ENCODE peak calls at places on chromosomes 11 and 22, in eight cellular contexts. V is stomach, A is GM12878, O is transverse colon, J is spleen, W is GM23338, T is K562, I is SK-N-SH. L is an unnamed sample.
A peak's percentile ranks its signal among the peaks of the same experiment; 100 is the strongest.

GRCh38 chr11:118511576-118511975 is 15.7 kb upstream of the TTC36 start:
- DNase-seq in V (no peak), A (no peak), O (no peak), J (no peak), W (peak; percentile 14), T (no peak), I (no peak), L (no peak)

GRCh38 chr11:61754534-61755482 is 2.4 kb downstream of the MYRF start:
- DNase-seq in V (peak; percentile 71), A (no peak), O (no peak), J (no peak), W (no peak), T (peak; percentile 77), I (no peak), L (peak; percentile 32)

GRCh38 chr11:116276051-116277044 is 496.4 kb downstream of the BUD13 start:
- DNase-seq in V (peak; percentile 82), A (no peak), O (peak; percentile 86), J (peak; percentile 91), W (peak; percentile 94), T (peak; percentile 86), I (peak; percentile 83), L (peak; percentile 77)

GRCh38 chr11:83521647-83522596 is 235.8 kb upstream of the CCDC90B start:
- DNase-seq in V (no peak), A (no peak), O (no peak), J (no peak), W (peak; percentile 76), T (no peak), I (peak; percentile 51), L (no peak)

GRCh38 chr11:62553839-62554361 is 7.3 kb upstream of the AHNAK start:
- DNase-seq in V (no peak), A (no peak), O (peak; percentile 62), J (no peak), W (no peak), T (no peak), I (no peak), L (no peak)

GRCh38 chr11:43278302-43278956 is 33.4 kb upstream of the API5 start:
- DNase-seq in V (no peak), A (no peak), O (no peak), J (no peak), W (peak; percentile 74), T (no peak), I (peak; percentile 59), L (no peak)

GRCh38 chr22:20433686-20434241 is 3.9 kb downstream of the SCARF2 start:
- DNase-seq in V (no peak), A (no peak), O (no peak), J (peak; percentile 32), W (no peak), T (no peak), I (peak; percentile 11), L (no peak)

GRCh38 chr11:107988397-107989158 is 20.1 kb upstream of the CUL5 start:
- DNase-seq in V (no peak), A (peak; percentile 25), O (no peak), J (no peak), W (no peak), T (no peak), I (no peak), L (peak; percentile 28)

GRCh38 chr11:76910620-76911414 is 50.1 kb downstream of the ACER3 start:
- DNase-seq in V (no peak), A (no peak), O (no peak), J (no peak), W (peak; percentile 79), T (no peak), I (no peak), L (no peak)

GRCh38 chr22:42902875-42903510 is 45.9 kb upstream of the ARFGAP3 start:
- DNase-seq in V (no peak), A (no peak), O (peak; percentile 38), J (no peak), W (peak; percentile 50), T (no peak), I (no peak), L (no peak)

GRCh38 chr22:20552450-20552894 is 45.1 kb downstream of the MED15 start:
- DNase-seq in V (peak; percentile 52), A (no peak), O (peak; percentile 52), J (peak; percentile 74), W (no peak), T (no peak), I (no peak), L (no peak)

GRCh38 chr11:110081462-110082233 is 11.5 kb upstream of the ZC3H12C start:
- DNase-seq in V (no peak), A (no peak), O (no peak), J (no peak), W (no peak), T (no peak), I (no peak), L (no peak)

GRCh38 chr22:20009018-20009482 is 7.6 kb downstream of the ARVCF start:
- DNase-seq in V (no peak), A (no peak), O (no peak), J (peak; percentile 85), W (no peak), T (no peak), I (peak; percentile 53), L (no peak)

GRCh38 chr11:128879817-128880216 is 11.3 kb upstream of the KCNJ5 start:
- DNase-seq in V (no peak), A (no peak), O (no peak), J (no peak), W (peak; percentile 25), T (no peak), I (no peak), L (no peak)

GRCh38 chr11:65185869-65186341 is 4.2 kb downstream of the CAPN1 start:
- DNase-seq in V (no peak), A (no peak), O (no peak), J (no peak), W (peak; percentile 54), T (no peak), I (no peak), L (no peak)

GRCh38 chr11:3127706-3128355 is 37.3 kb downstream of the OSBPL5 start:
- DNase-seq in V (no peak), A (no peak), O (no peak), J (peak; percentile 50), W (no peak), T (no peak), I (no peak), L (no peak)

GRCh38 chr22:37377927-37378326 is 49.4 kb downstream of the ELFN2 start:
- DNase-seq in V (no peak), A (no peak), O (no peak), J (no peak), W (no peak), T (no peak), I (no peak), L (no peak)

GRCh38 chr11:100830295-100830694 is 143.2 kb downstream of the ARHGAP42 start:
- DNase-seq in V (peak; percentile 41), A (no peak), O (no peak), J (no peak), W (no peak), T (no peak), I (no peak), L (peak; percentile 32)

GRCh38 chr11:33291004-33291777 is 34.0 kb downstream of the HIPK3 start:
- DNase-seq in V (no peak), A (peak; percentile 64), O (no peak), J (no peak), W (no peak), T (no peak), I (peak; percentile 13), L (no peak)
- TF ChIP-seq POLR2AphosphoS5 in V (peak; percentile 76), A (no peak), O (peak; percentile 97), J (no peak), W (no peak), T (no peak), I (no peak), L (no peak)

GRCh38 chr11:111607751-111608150 is 5.5 kb downstream of the SIK2 start:
- DNase-seq in V (no peak), A (no peak), O (no peak), J (no peak), W (no peak), T (no peak), I (no peak), L (no peak)
- H3K4me1 ChIP-seq in V (peaks cover 69% of the 10 kb centered on the region), A (peaks cover 6% of the 10 kb centered on the region), O (peaks cover 40% of the 10 kb centered on the region), J (peaks cover 33% of the 10 kb centered on the region), W (peaks cover 15% of the 10 kb centered on the region), T (peaks cover 5% of the 10 kb centered on the region), I (peaks cover 7% of the 10 kb centered on the region), L (peaks cover 55% of the 10 kb centered on the region)

DNA sequence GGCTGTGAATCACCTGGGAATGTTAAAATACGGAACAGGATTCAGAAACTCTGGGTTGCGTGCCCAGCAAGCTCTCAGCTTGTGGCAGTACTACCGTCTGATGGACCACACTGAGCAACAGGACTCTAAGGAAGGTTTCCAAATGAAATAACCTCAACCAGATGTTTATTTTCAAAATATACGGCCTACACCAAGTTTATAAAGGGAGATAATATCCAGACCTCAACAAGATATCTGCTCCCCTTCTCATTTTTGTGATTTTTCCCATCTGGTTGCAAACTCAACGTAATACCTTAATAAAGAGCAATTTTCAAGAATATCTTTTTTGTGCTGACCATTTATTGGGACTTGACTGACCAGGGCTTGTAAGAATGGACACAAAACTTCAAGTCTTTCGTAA is 49.4 kb downstream of the SLC25A17 start:
- DNase-seq in V (no peak), A (no peak), O (no peak), J (no peak), W (no peak), T (no peak), I (no peak), L (no peak)
- TF ChIP-seq POLR2AphosphoS5 in V (no peak), A (no peak), O (peak; percentile 40), J (no peak), W (no peak), T (no peak), I (no peak), L (no peak)

DNA sequence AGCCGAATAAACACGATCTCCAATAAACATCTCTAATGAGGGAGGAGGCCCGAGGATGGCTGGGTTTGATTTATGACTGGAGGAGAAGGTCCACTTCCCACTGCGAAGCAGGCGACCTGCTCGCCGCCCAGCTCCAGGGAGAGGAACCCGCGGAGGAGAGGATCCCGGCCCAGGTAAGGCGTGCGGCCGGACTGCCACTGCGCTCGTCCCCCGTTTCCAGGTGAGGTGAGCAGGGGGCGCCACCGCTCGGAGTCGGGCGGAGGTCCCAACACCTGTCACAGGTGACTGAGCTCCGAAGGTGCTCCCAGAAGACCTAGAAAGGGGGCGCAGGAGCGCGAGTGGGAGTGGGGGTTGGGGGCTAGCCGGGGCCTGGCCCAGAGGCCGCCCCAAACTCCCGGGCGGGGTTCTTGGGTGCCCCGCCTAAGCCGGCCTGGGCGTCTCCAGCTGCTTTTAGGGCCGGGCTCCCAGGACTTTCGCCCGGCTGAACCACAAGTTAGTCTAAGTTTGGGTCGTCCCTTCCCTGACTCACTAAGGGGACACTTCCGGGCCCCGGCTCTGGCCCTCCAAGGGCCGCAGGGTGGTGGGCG is 5.4 kb upstream of the PAX6 start:
- DNase-seq in V (no peak), A (no peak), O (peak; percentile 33), J (no peak), W (peak; percentile 60), T (peak; percentile 32), I (peak; percentile 50), L (peak; percentile 73)
- H3K4me1 ChIP-seq in V (peaks cover 87% of the 10 kb centered on the region), A (peaks cover 6% of the 10 kb centered on the region), O (peaks cover 64% of the 10 kb centered on the region), J (peaks cover 68% of the 10 kb centered on the region), W (peaks cover 79% of the 10 kb centered on the region), T (peaks cover 57% of the 10 kb centered on the region), I (peaks cover 6% of the 10 kb centered on the region), L (peaks cover 79% of the 10 kb centered on the region)

L was measured in upper lobe of left lung.